ENCODE peak calls at places on chromosomes 3 and 15, in four cellular contexts. G is cardiac fibroblast, O is H1, L is K562. S is an unnamed sample.

GRCh38 chr3:43733459-43734384 is 43.0 kb downstream of the ABHD5 start:
- DNase-seq in G (peak; percentile 63), L (peak; percentile 36), O (no peak), S (no peak)

GRCh38 chr15:28116521-28117488 is 17.7 kb upstream of the OCA2 start:
- DNase-seq in G (no peak), L (no peak), O (no peak), S (no peak)

GRCh38 chr3:146092230-146092629 is 68.8 kb downstream of the PLOD2 start:
- DNase-seq in L (no peak), G (peak; percentile 50), O (no peak), S (no peak)

GRCh38 chr15:41930867-41931222 is 37.0 kb upstream of the SPTBN5 start:
- DNase-seq in L (no peak), G (no peak), O (no peak), S (no peak)

GRCh38 chr15:43105778-43106485 is at the start of gene UBR1:
- DNase-seq in L (peak; percentile 93), G (peak; percentile 93), O (peak; percentile 85), S (peak; percentile 34)

GRCh38 chr15:90227336-90227735 is 6.4 kb downstream of the CIB1 start:
- DNase-seq in G (no peak), L (no peak), O (no peak), S (no peak)

GRCh38 chr3:22089284-22089683 is 338.3 kb upstream of the ZNF385D start:
- DNase-seq in G (peak; percentile 50), O (no peak), L (no peak), S (no peak)

GRCh38 chr3:36476274-36476942 is 96.1 kb downstream of the STAC start:
- DNase-seq in O (no peak), G (no peak), L (no peak), S (no peak)

GRCh38 chr15:42014406-42014805 is 6.4 kb downstream of the PLA2G4E start:
- DNase-seq in L (no peak), G (no peak), O (no peak), S (no peak)

GRCh38 chr3:14555835-14556234 is 15.7 kb upstream of the GRIP2 start:
- DNase-seq in L (no peak), G (no peak), O (peak; percentile 80), S (no peak)

GRCh38 chr3:127541320-127541719 is 49.2 kb downstream of the TPRA1 start:
- DNase-seq in G (no peak), L (no peak), O (no peak), S (no peak)

GRCh38 chr3:98556164-98557130 is 24.7 kb downstream of the GPR15 start:
- DNase-seq in O (no peak), L (no peak), G (peak; percentile 25), S (no peak)

GRCh38 chr3:15271785-15272381 is 60.5 kb downstream of the SH3BP5 start:
- DNase-seq in L (no peak), G (no peak), O (no peak), S (no peak)

GRCh38 chr15:31478781-31479221 is 152.2 kb downstream of the KLF13 start:
- DNase-seq in G (no peak), O (no peak), L (no peak), S (no peak)

GRCh38 chr15:87287156-87287555 is 969.4 kb downstream of the NTRK3 start:
- DNase-seq in O (no peak), L (no peak), G (peak; percentile 84), S (no peak)

GRCh38 chr3:53617893-53618523 is 123.6 kb downstream of the CACNA1D start:
- DNase-seq in G (no peak), O (peak; percentile 33), L (no peak), S (no peak)

GRCh38 chr3:48697952-48698351 is 12.2 kb upstream of the NCKIPSD start:
- DNase-seq in G (no peak), O (no peak), L (no peak), S (no peak)
- TF ChIP-seq CTCF in G (no peak), O (no peak), L (no peak), S (no peak)

GRCh38 chr15:63599401-63600000 is 2.3 kb downstream of the FBXL22 start:
- DNase-seq in G (peak; percentile 48), O (peak; percentile 74), L (no peak), S (peak; percentile 54)
- TF ChIP-seq CTCF in G (peak; percentile 65), O (peak; percentile 63), L (peak; percentile 50), S (peak; percentile 33)

DNA sequence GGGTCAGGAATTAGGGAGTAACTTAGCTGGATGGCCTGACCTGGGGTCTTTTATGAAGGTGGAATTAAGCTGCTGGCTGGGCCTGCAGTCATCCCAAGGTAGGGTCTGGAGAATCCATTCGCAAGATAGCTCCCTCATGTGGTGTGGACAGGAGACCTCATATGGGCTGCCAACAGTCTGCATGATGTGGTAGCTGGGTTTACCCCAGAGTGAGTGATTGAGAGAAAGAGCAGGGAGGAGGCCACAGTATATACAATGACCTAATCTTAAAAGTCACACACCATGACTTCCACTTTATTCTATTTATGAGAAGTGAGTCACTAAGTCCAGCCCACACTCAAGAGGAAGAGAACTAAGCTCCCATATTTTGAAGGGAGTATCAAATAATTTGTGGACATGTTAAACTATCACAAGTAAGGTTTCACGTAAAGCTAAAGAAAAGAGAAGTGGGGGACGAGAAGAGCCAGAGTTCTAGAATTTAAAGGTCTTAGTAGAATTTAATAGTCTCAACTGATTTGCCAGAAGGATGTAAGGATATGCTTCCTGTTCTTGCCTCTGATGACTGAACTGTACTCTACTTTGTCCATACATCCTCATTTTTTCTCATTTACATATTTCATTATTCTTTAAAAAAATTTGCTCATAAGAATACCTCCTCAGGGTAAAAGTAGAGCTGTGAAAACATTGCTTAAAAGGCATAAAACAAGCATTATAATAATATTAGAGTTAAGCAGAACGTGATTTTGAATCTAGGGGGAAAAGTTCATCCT is 184.4 kb downstream of the PEX5L start:
- DNase-seq in O (no peak), L (no peak), G (peak; percentile 41), S (no peak)
- TF ChIP-seq CTCF in O (peak; percentile 57), L (no peak), G (no peak), S (no peak)

DNA sequence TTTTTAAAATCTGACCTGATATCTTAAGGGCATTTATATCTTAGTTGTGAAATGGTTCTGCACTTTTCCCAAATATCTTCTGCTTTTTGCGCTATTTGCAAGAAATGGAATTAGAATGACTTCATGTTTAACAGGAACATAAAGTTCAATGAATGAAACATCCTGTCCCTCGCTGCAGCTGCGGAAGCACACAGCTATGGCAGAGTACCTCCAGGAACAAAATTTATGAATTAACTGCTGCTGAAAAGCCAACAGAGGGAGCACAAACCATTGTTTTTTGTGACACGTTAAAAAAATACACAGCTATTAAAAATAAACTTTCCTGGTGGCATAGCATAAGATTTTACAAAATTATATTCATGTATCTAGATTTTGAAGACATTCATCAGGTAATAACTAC is 404.4 kb upstream of the MDFIC2 start:
- DNase-seq in L (no peak), O (no peak), G (peak; percentile 76), S (no peak)
- TF ChIP-seq CTCF in L (peak; percentile 10), O (no peak), G (peak; percentile 56), S (peak; percentile 43)

DNA sequence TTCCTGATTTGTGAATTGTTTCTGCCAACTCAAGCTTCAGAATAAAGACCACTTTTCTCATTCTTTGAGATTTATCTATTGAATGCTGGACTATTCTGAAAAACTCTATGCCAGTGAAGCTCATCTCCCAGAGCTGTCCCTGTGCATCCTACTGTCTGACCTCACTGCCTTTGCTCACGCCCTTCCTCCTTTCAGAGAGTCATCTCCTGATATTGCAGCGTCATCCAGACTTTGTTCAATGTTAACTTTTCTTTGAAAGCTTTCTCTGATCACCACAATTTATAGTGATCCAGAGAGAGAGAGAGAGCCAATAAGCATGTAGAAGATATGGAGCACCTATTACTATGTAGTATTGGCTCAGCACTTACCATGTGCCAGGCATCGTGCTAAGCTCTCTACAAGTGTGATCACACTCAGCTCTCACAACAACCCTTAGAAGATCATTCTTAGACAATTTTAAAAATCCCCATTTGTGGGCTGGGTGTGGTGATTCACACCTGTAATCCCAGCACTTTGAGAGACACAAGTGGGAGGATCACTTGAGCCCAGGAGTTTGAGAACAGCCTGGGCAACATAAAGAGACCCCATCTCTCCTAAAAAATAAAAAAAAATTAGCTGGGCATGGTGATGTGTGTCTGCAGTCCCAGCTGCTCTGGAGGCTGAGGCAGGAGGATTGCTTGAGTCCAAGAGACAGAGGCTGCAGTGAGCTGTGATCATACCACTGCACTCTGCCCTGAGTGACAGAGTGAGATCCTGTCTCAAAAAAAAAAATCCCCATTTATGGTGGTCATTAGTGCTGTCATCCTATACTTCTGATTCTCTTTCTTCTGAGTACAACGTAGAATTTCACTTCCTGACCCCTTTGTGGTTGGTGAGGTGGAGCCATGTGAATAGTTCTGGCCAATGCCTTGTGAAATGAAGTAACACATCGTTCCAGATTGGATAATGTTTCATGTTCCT is 30.4 kb upstream of the TLE3 start:
- DNase-seq in L (no peak), O (no peak), G (no peak), S (no peak)
- TF ChIP-seq CTCF in L (no peak), O (no peak), G (no peak), S (no peak)

DNA sequence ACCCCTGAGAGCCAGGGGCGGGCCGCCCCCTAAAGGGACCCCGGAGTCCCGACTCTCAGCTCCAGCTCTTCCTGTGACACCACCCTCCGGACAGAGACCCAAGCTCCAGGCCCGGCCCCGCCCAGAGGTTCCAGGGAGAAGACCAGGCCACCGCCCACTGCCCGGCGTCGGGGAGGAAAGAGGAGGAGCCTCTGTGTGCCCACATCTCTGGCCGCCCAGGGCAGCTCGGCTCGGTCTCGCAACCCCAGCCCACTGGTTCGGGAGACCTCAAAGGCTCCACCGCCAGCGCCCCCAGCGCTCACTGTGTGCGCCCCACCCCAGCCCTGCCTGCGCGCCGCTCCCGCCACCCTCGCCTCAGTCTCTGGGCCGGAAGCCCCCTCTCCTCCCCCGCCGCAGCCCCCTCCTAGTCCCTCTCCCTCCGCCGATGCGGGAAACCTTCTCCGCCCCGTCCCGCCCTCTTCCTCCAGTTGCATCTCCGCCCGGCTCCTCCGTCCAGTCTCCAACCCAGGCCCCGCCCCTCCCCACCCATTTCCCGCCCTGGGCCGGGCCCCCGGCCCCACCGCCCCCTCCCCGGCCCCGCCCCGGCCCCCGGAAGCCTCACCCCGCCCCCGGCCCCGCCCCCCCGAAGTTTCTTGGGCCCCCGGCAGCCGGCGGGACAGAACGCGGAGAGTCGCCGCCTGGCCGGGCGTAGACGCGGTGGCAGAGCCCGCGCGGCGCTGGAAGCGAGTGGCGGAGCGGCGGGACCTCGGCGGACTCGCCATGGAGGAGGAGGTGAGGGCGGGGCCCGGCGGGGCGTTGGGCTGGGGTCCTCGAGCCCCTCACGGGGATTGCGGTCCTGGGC is at the start of gene PLEKHO2:
- DNase-seq in L (peak; percentile 96), G (peak; percentile 93), O (peak; percentile 94), S (peak; percentile 93)
- TF ChIP-seq CTCF in L (peak; percentile 16), G (no peak), O (peak; percentile 30), S (no peak)

GRCh38 chr3:58557496-58557895 is 19.7 kb downstream of the FAM107A start:
- DNase-seq in G (no peak), O (no peak), L (no peak), S (no peak)

GRCh38 chr3:58556761-58557181 is 19.8 kb upstream of the ACOX2 start:
- DNase-seq in G (no peak), O (no peak), L (no peak), S (no peak)

GRCh38 chr3:58556001-58556400 is 19.0 kb upstream of the ACOX2 start:
- DNase-seq in O (no peak), L (no peak), G (no peak), S (no peak)

DNA sequence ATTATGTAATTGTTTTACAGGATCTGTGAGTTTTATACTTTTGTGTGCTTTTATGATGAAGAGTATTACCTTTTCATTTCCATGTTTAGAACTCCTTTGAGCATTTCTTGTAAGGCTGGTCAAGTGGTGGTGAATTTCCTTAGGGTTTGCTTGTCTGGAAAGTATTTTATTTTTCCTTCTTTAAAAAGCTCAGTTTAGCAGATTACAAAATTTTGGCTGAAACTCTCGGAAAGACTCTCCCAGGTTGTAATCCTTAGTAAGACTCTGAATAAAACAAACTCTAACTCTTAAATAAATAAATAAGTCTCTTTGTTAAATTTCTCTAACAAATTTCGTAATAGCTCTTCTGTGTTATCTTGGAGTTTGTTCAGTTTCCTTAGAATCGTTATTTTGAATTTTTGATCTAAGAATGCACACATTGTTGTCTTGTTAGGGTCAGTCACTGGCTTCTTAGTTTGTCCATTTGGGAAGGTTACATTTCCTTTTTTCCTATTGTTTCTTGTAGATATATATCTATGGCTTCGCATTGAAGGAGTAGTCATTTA is 14.7 kb upstream of the ACOX2 start:
- DNase-seq in O (no peak), G (no peak), L (no peak), S (no peak)
- TF ChIP-seq CTCF in O (no peak), G (no peak), L (no peak), S (no peak)